ENCODE peak calls at places on chromosomes 7 and 10, in nine cellular contexts. A is aorta; L is CD4-positive, CD25-positive, alpha-beta regulatory T cell; D is T-helper 17 cell; X is heart left ventricle; B is stimulated activated naive B cell treated with anti-CD40 and anti-IgM and Interleukin-4, amounts not matched to agents 10 μg/mL and 1 μg/mL and 100 μg/mL, for 72 hours; V is left lung; N is PC-3; H is mucosa of descending colon. I is an unnamed sample.

GRCh38 chr7:106155027-106155426 is 42.9 kb upstream of the SYPL1 start:
- ATAC-seq in D (no peak), B (peak; percentile 31), X (no peak), L (no peak), V (no peak), H (no peak), N (no peak), A (no peak), I (no peak)

GRCh38 chr10:11593612-11594011 is 17.8 kb downstream of the USP6NL start:
- ATAC-seq in A (no peak), N (no peak), H (peak; percentile 90), B (no peak), V (peak; percentile 65), D (no peak), X (no peak), L (no peak), I (no peak)

GRCh38 chr10:75244487-75245353 is 9.0 kb upstream of the COMTD1 start:
- ATAC-seq in A (no peak), D (no peak), H (peak; percentile 23), B (no peak), N (no peak), X (no peak), V (no peak), L (no peak), I (no peak)

GRCh38 chr10:28560617-28561016 is 27.7 kb downstream of the WAC start:
- ATAC-seq in D (no peak), H (no peak), V (no peak), N (no peak), B (no peak), A (no peak), L (no peak), X (no peak), I (no peak)

GRCh38 chr10:63355682-63356081 is 110.1 kb downstream of the JMJD1C start:
- ATAC-seq in B (peak; percentile 40), H (no peak), D (no peak), X (no peak), N (no peak), L (no peak), V (no peak), A (no peak), I (no peak)

GRCh38 chr10:28180654-28181053 is 122.2 kb downstream of the MPP7 start:
- ATAC-seq in X (no peak), H (no peak), L (no peak), N (peak; percentile 45), B (no peak), A (no peak), V (peak; percentile 64), D (no peak), I (no peak)

GRCh38 chr7:46859963-46860475 is 721.9 kb downstream of the TNS3 start:
- ATAC-seq in H (no peak), A (no peak), N (peak; percentile 81), B (no peak), L (no peak), X (peak; percentile 87), D (no peak), V (no peak), I (peak; percentile 79)

GRCh38 chr10:818526-819220 is 112.8 kb downstream of the LARP4B start:
- ATAC-seq in A (no peak), H (no peak), L (no peak), N (no peak), X (peak; percentile 56), D (no peak), V (no peak), B (peak; percentile 72), I (no peak)

GRCh38 chr7:80705164-80705781 is 66.8 kb downstream of the CD36 start:
- ATAC-seq in B (no peak), A (no peak), N (peak; percentile 67), L (no peak), X (no peak), D (no peak), V (no peak), H (peak; percentile 31), I (peak; percentile 61)

GRCh38 chr7:112537822-112538221 is 57.0 kb downstream of the LSMEM1 start:
- ATAC-seq in X (no peak), B (no peak), N (no peak), L (no peak), H (no peak), D (no peak), V (no peak), A (no peak), I (peak; percentile 67)

GRCh38 chr7:35623381-35623780 is 71.6 kb downstream of the HERPUD2 start:
- ATAC-seq in L (no peak), V (no peak), N (peak; percentile 67), B (no peak), X (no peak), H (no peak), D (no peak), A (no peak), I (no peak)

GRCh38 chr7:144384555-144385245 is 18.8 kb downstream of the NOBOX start:
- ATAC-seq in L (peak; percentile 34), H (peak; percentile 79), B (peak; percentile 25), A (no peak), D (no peak), N (peak; percentile 15), X (no peak), V (peak; percentile 56), I (peak; percentile 31)

GRCh38 chr7:26182283-26182682 is 18.3 kb downstream of the HNRNPA2B1 start:
- ATAC-seq in X (peak; percentile 10), V (no peak), H (no peak), B (no peak), L (no peak), D (no peak), N (no peak), A (no peak), I (no peak)

GRCh38 chr10:14749051-14749809 is 25.5 kb downstream of the FAM107B start:
- ATAC-seq in B (peak; percentile 71), N (no peak), V (peak; percentile 58), X (no peak), D (peak; percentile 55), L (no peak), H (peak; percentile 65), A (peak; percentile 59), I (no peak)

GRCh38 chr7:79401254-79401653 is 52.2 kb downstream of the MAGI2 start:
- ATAC-seq in A (no peak), D (no peak), L (no peak), N (no peak), V (no peak), B (no peak), X (no peak), H (no peak), I (peak; percentile 56)

GRCh38 chr7:37669818-37670217 is 13.7 kb upstream of the GPR141 start:
- ATAC-seq in L (no peak), A (no peak), N (no peak), H (no peak), D (no peak), X (no peak), V (no peak), B (no peak), I (no peak)

GRCh38 chr7:150476285-150476684 is 25.9 kb downstream of the GIMAP8 start:
- ATAC-seq in B (no peak), L (no peak), A (no peak), N (no peak), D (no peak), X (no peak), H (no peak), V (no peak), I (no peak)

GRCh38 chr10:70500812-70501301 is 22.3 kb downstream of the PALD1 start:
- ATAC-seq in L (no peak), D (no peak), V (peak; percentile 55), H (no peak), X (peak; percentile 77), N (no peak), B (no peak), A (peak; percentile 33), I (no peak)

GRCh38 chr7:99559276-99559915 is 954 bp downstream of the ZNF655 start:
- ATAC-seq in N (no peak), D (no peak), L (no peak), X (no peak), H (no peak), V (no peak), B (no peak), A (no peak), I (no peak)

GRCh38 chr7:33761440-33762080 is 143.8 kb upstream of the BMPER start:
- ATAC-seq in B (no peak), H (no peak), X (peak; percentile 24), D (no peak), N (no peak), L (no peak), A (no peak), V (no peak), I (no peak)

GRCh38 chr10:78520737-78521430 is 487.2 kb downstream of the RPS24 start:
- ATAC-seq in V (peak; percentile 66), X (no peak), L (peak; percentile 80), B (no peak), N (peak; percentile 100), D (peak; percentile 49), A (no peak), H (peak; percentile 69), I (peak; percentile 80)

GRCh38 chr10:59792812-59793211 is 39.6 kb upstream of the MRLN start:
- ATAC-seq in D (no peak), A (no peak), L (no peak), N (no peak), H (no peak), X (no peak), B (no peak), V (no peak), I (no peak)

GRCh38 chr7:15853832-15854470 is 167.5 kb upstream of the MEOX2 start:
- ATAC-seq in V (no peak), L (no peak), N (no peak), X (peak; percentile 36), B (no peak), D (no peak), A (peak; percentile 62), H (no peak), I (no peak)

GRCh38 chr10:77163670-77164348 is 473.8 kb downstream of the KCNMA1 start:
- ATAC-seq in X (peak; percentile 65), B (peak; percentile 55), N (peak; percentile 66), H (peak; percentile 74), V (peak; percentile 54), D (no peak), A (peak; percentile 55), L (no peak), I (peak; percentile 74)

GRCh38 chr7:12174931-12175330 is 36.2 kb upstream of the TMEM106B start:
- ATAC-seq in L (no peak), B (no peak), D (no peak), N (peak; percentile 64), V (no peak), A (no peak), X (no peak), H (no peak), I (no peak)

GRCh38 chr10:86644412-86645110 is 9.8 kb upstream of the OPN4 start:
- ATAC-seq in H (no peak), B (no peak), X (peak; percentile 20), N (no peak), D (no peak), L (no peak), A (no peak), V (no peak), I (no peak)